ENCODE peak calls at places on chromosomes 1 and 21, in nine cellular contexts. F is NT2/D1, I is endodermal cell, O is MM.1S, R is left ventricle myocardium inferior, Z is ascending aorta, M is transverse colon, A is stomach, C is Karpas-422. T is an unnamed sample.

GRCh38 chr21:16473965-16474364 is 744.2 kb downstream of the USP25 start:
- DNase-seq in F (no peak), I (no peak), O (no peak), R (no peak), Z (no peak), M (no peak), A (no peak), C (no peak), T (no peak)

GRCh38 chr1:156245451-156246232 is 2.2 kb downstream of the PAQR6 start:
- DNase-seq in F (no peak), I (no peak), O (no peak), R (no peak), Z (no peak), M (peak; percentile 33), A (peak; percentile 42), C (no peak), T (peak; percentile 74)

GRCh38 chr1:230752407-230752806 is 5.2 kb downstream of the CAPN9 start:
- DNase-seq in F (no peak), I (peak; percentile 77), O (no peak), R (no peak), Z (no peak), M (peak; percentile 88), A (peak; percentile 88), C (no peak), T (peak; percentile 83)

GRCh38 chr21:44484498-44485253 is 29.4 kb downstream of the LRRC3 start:
- DNase-seq in F (no peak), I (no peak), O (no peak), R (no peak), Z (no peak), M (no peak), A (no peak), C (no peak), T (peak; percentile 70)

GRCh38 chr1:12464627-12465056 is 153.4 kb downstream of the DHRS3 start:
- DNase-seq in F (no peak), I (no peak), O (no peak), R (no peak), Z (peak; percentile 88), M (no peak), A (no peak), C (no peak), T (no peak)

GRCh38 chr1:161098161-161099068 is at the start of gene KLHDC9:
- DNase-seq in F (peak; percentile 98), I (peak; percentile 98), O (peak; percentile 98), R (peak; percentile 71), Z (peak; percentile 82), M (peak; percentile 91), A (peak; percentile 85), C (peak; percentile 95), T (peak; percentile 97)

GRCh38 chr1:107620753-107621152 is 344.2 kb downstream of the VAV3 start:
- DNase-seq in F (no peak), I (no peak), O (peak; percentile 17), R (no peak), Z (no peak), M (no peak), A (no peak), C (no peak), T (no peak)

GRCh38 chr1:93180723-93181613 is at the start of gene CCDC18:
- DNase-seq in F (peak; percentile 22), I (no peak), O (peak; percentile 42), R (no peak), Z (no peak), M (no peak), A (no peak), C (peak; percentile 89), T (peak; percentile 19)

GRCh38 chr1:58575831-58576726 is 973 bp downstream of the TACSTD2 start:
- DNase-seq in F (no peak), I (no peak), O (no peak), R (no peak), Z (no peak), M (no peak), A (peak; percentile 44), C (no peak), T (peak; percentile 19)

GRCh38 chr1:175725684-175726083 is 17.7 kb downstream of the TNR start:
- DNase-seq in F (peak; percentile 66), I (peak; percentile 84), O (peak; percentile 72), R (no peak), Z (no peak), M (no peak), A (no peak), C (peak; percentile 77), T (peak; percentile 64)

GRCh38 chr1:214205053-214205452 is 75.9 kb upstream of the SMYD2 start:
- DNase-seq in F (no peak), I (no peak), O (no peak), R (no peak), Z (no peak), M (no peak), A (no peak), C (no peak), T (no peak)

GRCh38 chr1:22737374-22738068 is 26.9 kb downstream of the EPHB2 start:
- DNase-seq in F (no peak), I (no peak), O (no peak), R (no peak), Z (no peak), M (no peak), A (no peak), C (no peak), T (no peak)

GRCh38 chr1:202056644-202057334 is 46.4 kb downstream of the ELF3 start:
- DNase-seq in F (no peak), I (no peak), O (no peak), R (peak; percentile 72), Z (no peak), M (peak; percentile 91), A (peak; percentile 96), C (no peak), T (no peak)

GRCh38 chr21:14267071-14267470 is 51.1 kb downstream of the RBM11 start:
- DNase-seq in F (no peak), I (no peak), O (no peak), R (no peak), Z (no peak), M (no peak), A (no peak), C (no peak), T (no peak)

GRCh38 chr1:150558761-150559626 is 9.8 kb downstream of the ADAMTSL4 start:
- DNase-seq in F (no peak), I (peak; percentile 50), O (no peak), R (peak; percentile 54), Z (peak; percentile 88), M (peak; percentile 38), A (no peak), C (no peak), T (no peak)

GRCh38 chr1:201371841-201372240 is 5.6 kb downstream of the TNNT2 start:
- DNase-seq in F (no peak), I (no peak), O (no peak), R (no peak), Z (no peak), M (no peak), A (no peak), C (no peak), T (no peak)

GRCh38 chr1:186985889-186986491 is 157.2 kb downstream of the PLA2G4A start:
- DNase-seq in F (peak; percentile 65), I (no peak), O (peak; percentile 71), R (no peak), Z (no peak), M (no peak), A (no peak), C (peak; percentile 76), T (peak; percentile 28)

GRCh38 chr1:12772520-12772919 is 1.0 kb upstream of the PRAMEF12 start:
- DNase-seq in F (no peak), I (no peak), O (no peak), R (no peak), Z (no peak), M (no peak), A (no peak), C (no peak), T (peak; percentile 2)

GRCh38 chr1:206000641-206001339 is 2.4 kb downstream of the RAB7B start:
- DNase-seq in F (no peak), I (peak; percentile 43), O (no peak), R (no peak), Z (no peak), M (no peak), A (no peak), C (no peak), T (no peak)
- H3K4me3 ChIP-seq in F (no peak overlapping the region), I (no peak overlapping the region), O (no peak overlapping the region), R (no peak overlapping the region), Z (no peak overlapping the region), M (no peak overlapping the region), A (no peak overlapping the region), C (no peak overlapping the region), T (no peak overlapping the region)

DNA sequence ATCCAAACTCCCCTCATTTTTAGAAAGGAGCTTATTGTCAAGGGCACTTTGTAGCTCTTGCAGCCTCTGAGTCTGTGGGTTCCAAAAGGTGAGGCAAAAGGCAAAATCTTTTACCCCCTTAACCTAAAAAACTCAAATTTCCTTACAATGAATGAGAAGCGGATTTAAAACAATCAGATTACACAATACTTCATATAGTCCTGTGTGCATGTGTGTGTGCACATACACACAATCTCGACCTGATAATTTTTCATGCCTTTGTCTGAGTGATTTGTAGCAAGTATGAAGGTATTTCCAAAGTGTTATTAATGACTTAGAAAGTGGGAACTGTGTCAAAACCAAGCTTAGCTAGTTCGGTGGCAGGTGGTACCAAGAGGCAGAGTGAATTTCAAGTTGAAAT is 42.9 kb downstream of the GRIK1 start:
- DNase-seq in F (no peak), I (no peak), O (no peak), R (no peak), Z (no peak), M (no peak), A (no peak), C (no peak), T (no peak)
- H3K27me3 ChIP-seq in F (no peaks in the 10 kb centered on the region), I (no peaks in the 10 kb centered on the region), O (no peaks in the 10 kb centered on the region), R (no peaks in the 10 kb centered on the region), Z (no peaks in the 10 kb centered on the region), M (no peaks in the 10 kb centered on the region), A (no peaks in the 10 kb centered on the region), C (no peaks in the 10 kb centered on the region), T (no peaks in the 10 kb centered on the region)

GRCh38 chr1:110040548-110040947 is 6.1 kb downstream of the STRIP1 start:
- DNase-seq in F (no peak), I (no peak), O (no peak), R (no peak), Z (no peak), M (no peak), A (no peak), C (no peak), T (no peak)
- H3K36me3 ChIP-seq in F (peaks cover 93% of the 10 kb centered on the region), I (peaks cover 87% of the 10 kb centered on the region), O (no peaks in the 10 kb centered on the region), R (peaks cover 78% of the 10 kb centered on the region), Z (peaks cover 77% of the 10 kb centered on the region), M (peaks cover 68% of the 10 kb centered on the region), A (peaks cover 79% of the 10 kb centered on the region), C (peaks cover 52% of the 10 kb centered on the region), T (peaks cover 65% of the 10 kb centered on the region)

DNA sequence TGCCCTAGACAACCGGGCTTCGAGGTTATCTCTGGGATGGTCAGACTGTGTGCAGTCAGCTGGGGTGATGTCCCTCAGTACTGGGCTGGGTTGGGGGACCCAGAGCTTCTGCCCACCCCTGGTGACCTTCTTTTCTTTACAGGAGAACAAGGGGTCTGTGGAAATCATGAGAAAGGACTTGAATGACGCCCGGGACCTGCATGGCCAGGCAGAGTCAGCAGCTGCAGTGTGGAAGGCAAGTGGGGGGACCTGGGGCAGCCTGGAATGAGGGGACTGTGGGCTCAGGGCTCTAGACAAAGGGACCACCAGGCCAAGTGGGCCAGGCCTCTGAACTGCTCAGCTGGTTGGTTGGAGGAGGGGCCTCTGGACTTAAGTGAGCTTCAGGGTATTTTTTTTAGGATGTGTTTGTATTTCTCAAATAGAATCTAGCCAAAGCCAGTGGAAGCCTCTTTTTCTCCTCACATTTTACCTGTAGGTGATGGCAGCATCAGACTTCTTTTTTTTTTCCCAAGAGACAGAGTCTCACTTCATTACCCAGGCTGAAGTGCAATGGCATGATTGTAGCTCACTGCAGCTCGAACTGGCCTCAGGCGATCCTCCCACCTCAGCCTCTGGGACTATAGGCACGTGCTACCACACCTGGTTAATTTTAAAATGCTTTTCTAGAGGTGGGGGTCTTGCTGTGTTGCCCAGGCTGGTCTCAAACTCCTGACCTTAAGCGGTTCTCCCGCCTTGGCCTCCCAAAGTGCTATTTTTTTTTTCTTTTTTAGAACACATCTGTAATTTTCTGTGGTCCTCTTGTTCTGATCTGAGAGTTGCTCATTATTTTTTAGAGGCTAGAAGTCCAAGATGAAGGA is 1.9 kb downstream of the RNF187 start:
- DNase-seq in F (no peak), I (no peak), O (no peak), R (no peak), Z (no peak), M (no peak), A (no peak), C (peak; percentile 78), T (no peak)
- H3K4me3 ChIP-seq in F (peak overlapping the region; percentile 100), I (peak overlapping the region; percentile 81), O (no peak overlapping the region), R (peak overlapping the region; percentile 81), Z (peak overlapping the region; percentile 76), M (no peak overlapping the region), A (peak overlapping the region; percentile 83), C (peak overlapping the region; percentile 100), T (peak overlapping the region; percentile 88)

T was measured in H7.